ENCODE peak calls at places on chromosomes 16 and 17, in six cellular contexts. K is left ventricle myocardium inferior; I is skeletal muscle cell; A is stimulated activated naive CD4-positive, alpha-beta T cell; P is ecto neural progenitor cell; B is CD8-positive, alpha-beta memory T cell. N is an unnamed sample.

GRCh38 chr17:61551255-61551742 is 39.7 kb downstream of the NACA2 start:
- DNase-seq in P (no peak), B (peak), K (no peak), A (peak), I (peak), N (no peak)

GRCh38 chr16:51034481-51035109 is 116.5 kb downstream of the SALL1 start:
- DNase-seq in K (no peak), A (no peak), I (no peak), P (no peak), B (no peak), N (no peak)

GRCh38 chr17:44502598-44503079 is 567 bp downstream of the GPATCH8 start:
- DNase-seq in P (no peak), A (no peak), K (no peak), I (no peak), B (no peak), N (no peak)

GRCh38 chr17:73338050-73338491 is 26.3 kb upstream of the CDC42EP4 start:
- DNase-seq in P (no peak), K (no peak), A (no peak), B (no peak), I (no peak), N (no peak)

GRCh38 chr16:73054732-73055481 is 7.0 kb upstream of the ZFHX3 start:
- DNase-seq in A (no peak), K (no peak), P (no peak), I (peak), B (no peak), N (peak)

GRCh38 chr17:49450735-49451134 is 36.1 kb upstream of the PHB1 start:
- DNase-seq in I (no peak), K (no peak), A (no peak), B (no peak), P (no peak), N (no peak)

GRCh38 chr17:3602499-3602898 is 6.7 kb downstream of the TRPV1 start:
- DNase-seq in A (no peak), P (no peak), I (no peak), K (no peak), B (no peak), N (no peak)

GRCh38 chr16:19907161-19907992 is 22.7 kb upstream of the GPRC5B start:
- DNase-seq in K (peak), A (peak), I (no peak), B (peak), P (peak), N (peak)

GRCh38 chr17:13365331-13365730 is 236.4 kb downstream of the HS3ST3A1 start:
- DNase-seq in B (no peak), A (no peak), I (no peak), K (no peak), P (no peak), N (no peak)

GRCh38 chr16:77406680-77407079 is 28.2 kb downstream of the ADAMTS18 start:
- DNase-seq in P (no peak), I (no peak), A (no peak), K (no peak), B (no peak), N (no peak)

GRCh38 chr17:73560661-73561060 is 83.6 kb downstream of the SDK2 start:
- DNase-seq in P (no peak), A (no peak), B (no peak), I (no peak), K (no peak), N (no peak)

GRCh38 chr16:22816475-22816874 is 2.5 kb downstream of the HS3ST2 start:
- DNase-seq in K (no peak), A (no peak), I (no peak), P (no peak), B (no peak), N (no peak)

GRCh38 chr17:78599419-78599818 is 22.2 kb upstream of the DNAH17 start:
- DNase-seq in I (no peak), P (no peak), A (no peak), K (no peak), B (no peak), N (no peak)

GRCh38 chr17:74749262-74750038 is 1.0 kb downstream of the NHERF1 start:
- DNase-seq in B (no peak), A (peak), P (peak), I (no peak), K (no peak), N (no peak)

GRCh38 chr17:44556114-44556853 is 1.0 kb upstream of the FZD2 start:
- DNase-seq in P (peak), B (peak), K (peak), I (no peak), A (peak), N (no peak)

GRCh38 chr17:37430051-37430591 is 23.4 kb downstream of the TADA2A start:
- DNase-seq in B (no peak), A (no peak), P (no peak), I (no peak), K (no peak), N (no peak)

GRCh38 chr16:64238576-64238975 is 883.3 kb downstream of the CDH11 start:
- DNase-seq in K (no peak), P (no peak), I (no peak), A (no peak), B (no peak), N (no peak)

GRCh38 chr16:29312835-29313558 is 93.5 kb downstream of the NPIPB11 start:
- DNase-seq in P (no peak), A (no peak), I (peak), B (no peak), K (no peak), N (no peak)

GRCh38 chr16:22257440-22257839 is 39.8 kb upstream of the POLR3E start:
- DNase-seq in B (no peak), I (no peak), P (no peak), K (no peak), A (no peak), N (no peak)

GRCh38 chr16:79635488-79635887 is 35.0 kb upstream of the MAF start:
- DNase-seq in I (no peak), P (no peak), K (no peak), B (no peak), A (no peak), N (no peak)

GRCh38 chr17:72166040-72166439 is 45.2 kb downstream of the SOX9 start:
- DNase-seq in I (no peak), P (peak), B (no peak), A (no peak), K (no peak), N (no peak)

GRCh38 chr17:17305282-17305801 is 2.2 kb downstream of the NT5M start:
- DNase-seq in I (no peak), P (peak), K (no peak), B (peak), A (peak), N (peak)

GRCh38 chr17:15379659-15380058 is 38.3 kb upstream of the TEKT3 start:
- DNase-seq in A (no peak), K (no peak), B (no peak), I (no peak), P (no peak), N (no peak)

GRCh38 chr16:2476345-2476720 is 1.4 kb downstream of the TBC1D24 start:
- DNase-seq in I (no peak), A (no peak), P (no peak), B (no peak), K (no peak), N (no peak)

GRCh38 chr16:67277294-67277998 is 1.9 kb upstream of the PLEKHG4 start:
- DNase-seq in I (peak), P (no peak), K (no peak), A (no peak), B (no peak), N (no peak)

GRCh38 chr17:48526986-48527741 is 3.6 kb downstream of the HOXB1 start:
- DNase-seq in B (no peak), K (no peak), A (no peak), I (no peak), P (peak), N (no peak)

GRCh38 chr16:85360323-85361277 is 248.3 kb upstream of the CIBAR2 start:
- DNase-seq in A (no peak), P (no peak), B (no peak), I (no peak), K (no peak), N (no peak)

GRCh38 chr17:4739122-4740024 is at the start of the genes CXCL16 and ZMYND15:
- DNase-seq in A (peak), P (peak), B (peak), K (peak), I (no peak), N (peak)

GRCh38 chr17:49015924-49016774 is 19.0 kb downstream of the IGF2BP1 start:
- DNase-seq in P (peak), A (no peak), I (no peak), K (no peak), B (no peak), N (no peak)

GRCh38 chr17:78239489-78239931 is 8.1 kb downstream of the TMEM235 start:
- DNase-seq in K (no peak), I (no peak), B (no peak), A (no peak), P (no peak), N (no peak)